ENCODE peak calls at places on chromosomes 16 and 17, in six cellular contexts. One of them, this sample, is unnamed.

GRCh38 chr17:82899941-82900340 is 60.1 kb upstream of the ZNF750 start:
- DNase-seq in Kasumi-1: no peak
- DNase-seq in D341Med: no peak
- DNase-seq in NCI-H1092 treated with DMSO at 0.1 percent for 48 hours: no peak
- DNase-seq in GM23338: no peak
- DNase-seq in substantia nigra: no peak
- DNase-seq in this sample: no peak

GRCh38 chr17:9798724-9799123 is 7.3 kb upstream of the DHRS7C start:
- DNase-seq in Kasumi-1: no peak
- DNase-seq in D341Med: no peak
- DNase-seq in NCI-H1092 treated with DMSO at 0.1 percent for 48 hours: no peak
- DNase-seq in GM23338: no peak
- DNase-seq in substantia nigra: no peak
- DNase-seq in this sample: no peak

GRCh38 chr17:234163-235047 is 53.0 kb upstream of the DOC2B start:
- DNase-seq in Kasumi-1: no peak
- DNase-seq in D341Med: no peak
- DNase-seq in NCI-H1092 treated with DMSO at 0.1 percent for 48 hours: no peak
- DNase-seq in GM23338: no peak
- DNase-seq in substantia nigra: no peak
- DNase-seq in this sample: peak

GRCh38 chr17:8832711-8833352 is 33.7 kb upstream of the MFSD6L start:
- DNase-seq in Kasumi-1: no peak
- DNase-seq in D341Med: peak
- DNase-seq in NCI-H1092 treated with DMSO at 0.1 percent for 48 hours: no peak
- DNase-seq in GM23338: peak
- DNase-seq in substantia nigra: no peak
- DNase-seq in this sample: no peak

GRCh38 chr17:17693253-17693954 is 12.1 kb downstream of the RAI1 start:
- DNase-seq in Kasumi-1: no peak
- DNase-seq in D341Med: no peak
- DNase-seq in NCI-H1092 treated with DMSO at 0.1 percent for 48 hours: peak
- DNase-seq in GM23338: peak
- DNase-seq in substantia nigra: peak
- DNase-seq in this sample: no peak

GRCh38 chr17:48113201-48113676 is 5.7 kb downstream of the SNX11 start:
- DNase-seq in Kasumi-1: peak
- DNase-seq in D341Med: no peak
- DNase-seq in NCI-H1092 treated with DMSO at 0.1 percent for 48 hours: no peak
- DNase-seq in GM23338: no peak
- DNase-seq in substantia nigra: no peak
- DNase-seq in this sample: no peak

GRCh38 chr17:32156656-32157055 is 14.4 kb downstream of the RHOT1 start:
- DNase-seq in Kasumi-1: no peak
- DNase-seq in D341Med: peak
- DNase-seq in NCI-H1092 treated with DMSO at 0.1 percent for 48 hours: no peak
- DNase-seq in GM23338: no peak
- DNase-seq in substantia nigra: no peak
- DNase-seq in this sample: no peak

GRCh38 chr16:23682181-23682580 is 3.5 kb downstream of the PLK1 start:
- DNase-seq in Kasumi-1: no peak
- DNase-seq in D341Med: no peak
- DNase-seq in NCI-H1092 treated with DMSO at 0.1 percent for 48 hours: no peak
- DNase-seq in GM23338: no peak
- DNase-seq in substantia nigra: no peak
- DNase-seq in this sample: no peak

GRCh38 chr17:35973333-35974260 is 7.7 kb downstream of the CCL16 start:
- DNase-seq in Kasumi-1: no peak
- DNase-seq in D341Med: no peak
- DNase-seq in NCI-H1092 treated with DMSO at 0.1 percent for 48 hours: no peak
- DNase-seq in GM23338: no peak
- DNase-seq in substantia nigra: no peak
- DNase-seq in this sample: no peak

GRCh38 chr17:27654654-27655524 is 23.9 kb downstream of the LGALS9 start:
- DNase-seq in Kasumi-1: peak
- DNase-seq in D341Med: peak
- DNase-seq in NCI-H1092 treated with DMSO at 0.1 percent for 48 hours: peak
- DNase-seq in GM23338: peak
- DNase-seq in substantia nigra: peak
- DNase-seq in this sample: peak